ENCODE peak calls at places on chromosomes 5 and 9, in four cellular contexts. One of them, this sample, is unnamed.
A peak's percentile ranks its signal among the peaks of the same experiment; 100 is the strongest.

GRCh38 chr9:107487521-107488399 is 1.8 kb downstream of the KLF4 start:
- DNase-seq in body of pancreas: peak; percentile 57
- DNase-seq in H9: peak; percentile 85
- DNase-seq in HFFc6: no peak
- DNase-seq in this sample: peak; percentile 67

GRCh38 chr9:101453776-101454570 is 18.4 kb upstream of the ALDOB start:
- DNase-seq in H9: no peak
- DNase-seq in body of pancreas: no peak
- DNase-seq in HFFc6: peak; percentile 11
- DNase-seq in this sample: no peak

GRCh38 chr9:18799420-18799819 is 233.6 kb downstream of the SAXO1 start:
- DNase-seq in body of pancreas: no peak
- DNase-seq in H9: no peak
- DNase-seq in HFFc6: no peak
- DNase-seq in this sample: no peak

GRCh38 chr5:17233488-17233887 is 16.1 kb downstream of the BASP1 start:
- DNase-seq in body of pancreas: no peak
- DNase-seq in HFFc6: no peak
- DNase-seq in H9: no peak
- DNase-seq in this sample: no peak

GRCh38 chr9:83596899-83597504 is 25.9 kb upstream of the IDNK start:
- DNase-seq in body of pancreas: peak; percentile 36
- DNase-seq in HFFc6: peak; percentile 7
- DNase-seq in H9: peak; percentile 74
- DNase-seq in this sample: no peak

GRCh38 chr5:155969510-155969909 is 357.5 kb upstream of the SGCD start:
- DNase-seq in H9: no peak
- DNase-seq in body of pancreas: no peak
- DNase-seq in HFFc6: no peak
- DNase-seq in this sample: no peak

GRCh38 chr9:18857769-18858168 is 175.2 kb downstream of the SAXO1 start:
- DNase-seq in H9: no peak
- DNase-seq in body of pancreas: no peak
- DNase-seq in HFFc6: peak; percentile 56
- DNase-seq in this sample: no peak

GRCh38 chr5:39014544-39014943 is 59.7 kb downstream of the RICTOR start:
- DNase-seq in H9: no peak
- DNase-seq in HFFc6: peak; percentile 71
- DNase-seq in body of pancreas: no peak
- DNase-seq in this sample: no peak

GRCh38 chr5:171415115-171415730 is 4.2 kb upstream of the FGF18 start:
- DNase-seq in HFFc6: no peak
- DNase-seq in body of pancreas: no peak
- DNase-seq in H9: peak; percentile 34
- DNase-seq in this sample: no peak

GRCh38 chr5:66745297-66745696 is 149.1 kb downstream of the MAST4 start:
- DNase-seq in body of pancreas: no peak
- DNase-seq in H9: no peak
- DNase-seq in HFFc6: no peak
- DNase-seq in this sample: no peak

GRCh38 chr9:89807101-89807395 is 202.2 kb downstream of the GADD45G start:
- DNase-seq in H9: no peak
- DNase-seq in body of pancreas: no peak
- DNase-seq in HFFc6: no peak
- DNase-seq in this sample: no peak

GRCh38 chr5:22709743-22710142 is 143.4 kb downstream of the CDH12 start:
- DNase-seq in body of pancreas: no peak
- DNase-seq in H9: no peak
- DNase-seq in HFFc6: no peak
- DNase-seq in this sample: no peak

GRCh38 chr5:61624966-61625681 is 293.1 kb downstream of the ZSWIM6 start:
- DNase-seq in H9: no peak
- DNase-seq in HFFc6: no peak
- DNase-seq in body of pancreas: no peak
- DNase-seq in this sample: no peak

GRCh38 chr5:158277276-158277675 is 418.3 kb upstream of the CLINT1 start:
- DNase-seq in HFFc6: no peak
- DNase-seq in H9: no peak
- DNase-seq in body of pancreas: no peak
- DNase-seq in this sample: no peak

GRCh38 chr9:19162956-19163355 is 35.7 kb upstream of the PLIN2 start:
- DNase-seq in HFFc6: no peak
- DNase-seq in body of pancreas: peak; percentile 29
- DNase-seq in H9: no peak
- DNase-seq in this sample: peak; percentile 61

DNA sequence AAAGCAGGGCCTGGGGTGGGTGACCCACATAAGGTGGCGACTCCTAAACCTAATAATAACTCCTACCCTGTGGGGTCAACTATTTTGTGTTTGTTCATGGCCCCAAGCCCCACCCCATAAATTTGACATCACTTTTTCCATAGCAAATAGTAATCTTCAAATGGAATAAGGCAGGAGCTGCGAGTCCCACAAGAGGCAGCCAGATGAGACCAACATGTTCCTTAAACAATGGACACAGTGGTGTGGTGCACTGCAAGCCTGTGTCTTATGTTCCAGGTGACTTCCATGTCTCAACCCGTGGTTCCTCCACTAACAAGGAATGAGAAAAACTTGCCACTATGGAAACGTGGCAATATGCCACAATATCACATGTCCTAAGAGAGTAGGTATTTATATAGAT is 20.6 kb downstream of the TMEM174 start:
- DNase-seq in body of pancreas: no peak
- DNase-seq in H9: no peak
- DNase-seq in HFFc6: no peak
- DNase-seq in this sample: no peak
- TF ChIP-seq CTCF in body of pancreas: no peak
- TF ChIP-seq CTCF in H9: no peak
- TF ChIP-seq CTCF in HFFc6: no peak
- TF ChIP-seq CTCF in this sample: no peak

GRCh38 chr5:150291388-150292385 is 2.1 kb upstream of the CAMK2A start:
- DNase-seq in body of pancreas: no peak
- DNase-seq in HFFc6: no peak
- DNase-seq in H9: no peak
- DNase-seq in this sample: no peak

GRCh38 chr5:150295741-150296486 is 6.3 kb upstream of the CAMK2A start:
- DNase-seq in HFFc6: no peak
- DNase-seq in H9: no peak
- DNase-seq in body of pancreas: no peak
- DNase-seq in this sample: no peak

GRCh38 chr5:150294551-150295071 is 5.0 kb upstream of the CAMK2A start:
- DNase-seq in H9: no peak
- DNase-seq in HFFc6: no peak
- DNase-seq in body of pancreas: no peak
- DNase-seq in this sample: no peak

GRCh38 chr5:150295172-150295611 is 5.6 kb upstream of the CAMK2A start:
- DNase-seq in HFFc6: peak; percentile 55
- DNase-seq in body of pancreas: no peak
- DNase-seq in H9: no peak
- DNase-seq in this sample: no peak

DNA sequence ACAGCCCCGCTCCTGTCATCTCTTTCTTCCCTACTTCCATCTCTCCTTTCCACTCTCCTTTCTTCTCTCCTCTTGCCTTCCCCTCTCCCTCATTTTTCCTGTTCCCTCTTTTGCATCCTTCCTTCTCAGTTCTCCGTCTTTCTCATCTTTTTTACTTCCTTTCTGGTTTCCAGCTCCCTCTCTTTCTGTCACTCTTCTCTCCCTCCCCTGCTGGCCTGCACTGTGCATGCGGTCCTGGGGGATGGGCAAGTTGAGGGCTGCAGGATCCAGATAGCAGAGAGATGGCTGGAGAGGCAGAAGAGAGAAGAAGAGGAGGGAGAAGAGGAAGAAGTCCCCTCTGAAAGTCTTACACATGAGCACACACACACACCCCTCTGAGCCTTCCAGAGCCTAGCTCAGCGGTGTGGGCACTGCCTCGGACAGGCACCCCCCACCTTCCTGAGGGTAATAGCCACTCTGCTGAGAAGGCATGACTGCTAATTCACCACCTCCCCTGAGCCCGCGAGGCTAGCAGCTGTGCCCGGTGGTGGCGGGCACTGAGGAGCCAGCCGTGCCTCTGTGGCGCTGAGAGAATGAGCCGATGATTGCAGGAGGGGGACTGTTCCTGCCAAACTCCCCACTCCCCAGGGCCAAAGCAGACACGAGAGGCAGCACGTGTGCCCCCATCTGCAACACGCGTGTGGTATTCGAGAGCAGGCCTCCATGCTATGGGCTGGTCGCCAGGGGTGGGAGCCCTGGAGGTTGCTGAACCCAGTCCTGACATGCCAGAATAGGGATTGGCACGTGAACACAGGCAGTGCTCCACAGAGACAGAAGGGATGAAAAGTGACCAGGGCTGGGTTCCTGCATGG is 3.7 kb upstream of the CAMK2A start:
- DNase-seq in HFFc6: no peak
- DNase-seq in body of pancreas: no peak
- DNase-seq in H9: no peak
- DNase-seq in this sample: no peak
- TF ChIP-seq CTCF in HFFc6: no peak
- TF ChIP-seq CTCF in body of pancreas: no peak
- TF ChIP-seq CTCF in H9: no peak
- TF ChIP-seq CTCF in this sample: no peak

GRCh38 chr5:124888050-124888506 is 141.6 kb upstream of the ZNF608 start:
- DNase-seq in body of pancreas: peak; percentile 55
- DNase-seq in H9: no peak
- DNase-seq in HFFc6: no peak
- DNase-seq in this sample: no peak
- TF ChIP-seq CTCF in body of pancreas: no peak
- TF ChIP-seq CTCF in H9: peak; percentile 53
- TF ChIP-seq CTCF in HFFc6: no peak
- TF ChIP-seq CTCF in this sample: no peak

GRCh38 chr5:45639038-45639437 is 57.1 kb downstream of the HCN1 start:
- DNase-seq in body of pancreas: no peak
- DNase-seq in HFFc6: no peak
- DNase-seq in H9: no peak
- DNase-seq in this sample: no peak
- TF ChIP-seq CTCF in body of pancreas: no peak
- TF ChIP-seq CTCF in HFFc6: peak; percentile 45
- TF ChIP-seq CTCF in H9: peak; percentile 64
- TF ChIP-seq CTCF in this sample: no peak

DNA sequence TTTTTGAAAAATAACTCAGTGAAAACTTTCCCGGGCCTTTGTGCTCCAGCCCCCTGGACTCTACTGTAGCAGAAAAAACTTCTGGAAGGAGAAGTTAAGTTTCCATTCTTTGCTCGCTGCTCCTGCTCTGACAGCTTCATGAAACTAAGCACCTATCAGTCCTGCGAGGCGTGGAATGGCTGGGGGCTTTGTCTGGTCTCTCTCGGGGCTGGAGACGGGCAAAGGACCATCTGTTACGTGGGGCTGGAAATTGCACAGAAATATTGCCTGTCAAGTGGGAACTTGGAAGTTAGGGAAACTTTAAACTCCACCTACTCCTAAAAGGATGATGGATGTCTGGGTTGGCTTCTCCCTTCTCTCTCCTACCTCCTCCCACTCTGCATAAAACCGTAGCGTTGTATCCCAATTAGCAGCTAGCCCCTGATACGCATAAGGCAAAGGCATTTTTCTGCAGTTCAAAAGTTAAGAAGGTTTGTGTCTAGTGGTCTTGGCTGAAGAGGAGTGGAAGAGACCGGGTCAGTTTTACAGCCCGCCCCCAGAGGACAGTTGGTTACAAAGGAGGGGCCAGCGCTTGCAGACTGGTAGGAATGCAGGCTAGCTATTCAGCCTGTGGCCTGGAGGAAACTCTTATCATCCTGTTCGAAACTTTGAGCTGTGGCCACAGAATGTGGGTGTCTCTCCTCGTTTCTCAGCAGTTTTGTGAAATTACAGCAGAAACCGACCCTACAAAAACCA is 1.2 kb downstream of the FBXL7 start:
- DNase-seq in body of pancreas: peak; percentile 28
- DNase-seq in HFFc6: peak; percentile 79
- DNase-seq in H9: peak; percentile 75
- DNase-seq in this sample: no peak
- TF ChIP-seq CTCF in body of pancreas: no peak
- TF ChIP-seq CTCF in HFFc6: peak; percentile 64
- TF ChIP-seq CTCF in H9: peak; percentile 41
- TF ChIP-seq CTCF in this sample: no peak

DNA sequence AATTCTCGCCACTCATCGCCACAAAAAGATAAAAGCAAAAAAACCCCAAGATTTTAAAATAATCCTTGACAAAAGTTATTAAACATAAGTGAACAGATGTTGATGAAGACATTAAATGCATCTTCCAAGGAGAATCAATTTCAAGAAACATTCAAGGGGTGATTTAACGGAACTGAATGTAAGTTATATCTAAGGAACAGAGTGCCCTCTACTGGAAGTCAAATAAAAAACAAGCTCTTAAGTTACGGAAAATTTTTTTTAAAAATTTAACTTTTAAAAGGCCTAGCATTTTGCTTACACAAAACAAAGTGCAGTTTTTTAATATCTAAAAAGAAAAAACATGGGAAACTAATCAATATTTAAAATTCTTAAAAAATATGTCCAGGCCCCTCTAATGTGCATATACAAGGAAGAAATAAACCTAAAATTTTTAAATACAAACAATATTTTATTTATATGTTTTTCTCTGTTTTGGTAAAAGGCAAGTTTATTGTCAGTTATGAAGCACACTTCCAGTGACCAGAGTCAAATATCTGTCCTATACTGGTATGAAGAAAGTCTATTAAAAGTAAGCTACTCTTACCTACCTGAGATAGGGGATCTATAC is 28.0 kb downstream of the TEX10 start:
- DNase-seq in body of pancreas: no peak
- DNase-seq in H9: no peak
- DNase-seq in HFFc6: peak; percentile 39
- DNase-seq in this sample: no peak
- TF ChIP-seq CTCF in body of pancreas: no peak
- TF ChIP-seq CTCF in H9: peak; percentile 73
- TF ChIP-seq CTCF in HFFc6: peak; percentile 84
- TF ChIP-seq CTCF in this sample: peak; percentile 58

GRCh38 chr5:2754621-2755370 is 3.3 kb upstream of the IRX2 start:
- DNase-seq in H9: no peak
- DNase-seq in body of pancreas: no peak
- DNase-seq in HFFc6: no peak
- DNase-seq in this sample: no peak
- TF ChIP-seq CTCF in H9: peak; percentile 62
- TF ChIP-seq CTCF in body of pancreas: no peak
- TF ChIP-seq CTCF in HFFc6: peak; percentile 59
- TF ChIP-seq CTCF in this sample: no peak

DNA sequence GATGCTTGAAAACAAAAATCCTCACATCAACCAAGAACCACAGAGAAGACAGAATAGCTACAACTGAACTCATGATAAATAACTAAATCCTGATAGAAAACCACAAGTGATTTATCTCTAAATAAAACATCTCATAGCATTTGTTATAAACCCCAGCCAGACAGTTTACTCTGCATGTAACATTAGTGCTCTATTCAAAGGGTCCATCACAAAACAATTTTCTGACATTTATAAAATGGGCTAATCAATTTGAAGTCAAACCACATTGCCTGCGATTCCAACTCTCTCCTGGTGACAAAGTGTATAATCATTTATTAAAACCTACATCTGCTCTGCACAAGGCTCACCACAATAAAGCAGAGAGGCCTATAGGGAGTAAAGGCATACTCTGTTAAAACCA is 49.8 kb downstream of the UIMC1 start:
- DNase-seq in HFFc6: no peak
- DNase-seq in body of pancreas: no peak
- DNase-seq in H9: no peak
- DNase-seq in this sample: no peak
- TF ChIP-seq CTCF in HFFc6: no peak
- TF ChIP-seq CTCF in body of pancreas: no peak
- TF ChIP-seq CTCF in H9: no peak
- TF ChIP-seq CTCF in this sample: no peak

GRCh38 chr9:34719021-34719768 is 9.3 kb upstream of the CCL21 start:
- DNase-seq in H9: no peak
- DNase-seq in HFFc6: no peak
- DNase-seq in body of pancreas: no peak
- DNase-seq in this sample: no peak
- TF ChIP-seq CTCF in H9: no peak
- TF ChIP-seq CTCF in HFFc6: no peak
- TF ChIP-seq CTCF in body of pancreas: no peak
- TF ChIP-seq CTCF in this sample: no peak